ENCODE peak calls at places on chromosomes 5 and 9, in six cellular contexts. O, R, N, A, T and C are unnamed samples.
A peak's percentile ranks its signal among the peaks of the same experiment; 100 is the strongest.

GRCh38 chr5:135306557-135306956 is 92.5 kb downstream of the MACROH2A1 start:
- DNase-seq in O (no peak), R (no peak), N (peak; percentile 37), A (no peak), T (no peak), C (no peak)

GRCh38 chr5:157651623-157652376 is 438 bp downstream of the SOX30 start:
- DNase-seq in O (no peak), R (peak; percentile 80), N (peak; percentile 66), A (peak; percentile 21), T (peak; percentile 75), C (peak; percentile 17)

GRCh38 chr5:56703962-56704361 is 111.4 kb upstream of the MAP3K1 start:
- DNase-seq in O (no peak), R (no peak), N (no peak), A (no peak), T (no peak), C (no peak)

GRCh38 chr5:171336486-171337206 is 27.6 kb downstream of the TLX3 start:
- DNase-seq in O (peak; percentile 56), R (peak; percentile 64), N (no peak), A (no peak), T (no peak), C (peak; percentile 8)

GRCh38 chr5:157718529-157718928 is 12.7 kb upstream of the THG1L start:
- DNase-seq in O (peak; percentile 32), R (peak; percentile 26), N (no peak), A (peak; percentile 28), T (no peak), C (no peak)

GRCh38 chr9:4371108-4371507 is 71.2 kb upstream of the GLIS3 start:
- DNase-seq in O (peak; percentile 92), R (no peak), N (no peak), A (no peak), T (no peak), C (peak; percentile 67)

GRCh38 chr9:98795970-98796363 is 388 bp downstream of the ANKS6 start:
- DNase-seq in O (no peak), R (peak; percentile 86), N (no peak), A (no peak), T (no peak), C (no peak)

GRCh38 chr9:135228983-135229625 is 141.6 kb downstream of the OLFM1 start:
- DNase-seq in O (no peak), R (no peak), N (no peak), A (no peak), T (no peak), C (no peak)

GRCh38 chr9:70034292-70034711 is 9.3 kb upstream of the MAMDC2 start:
- DNase-seq in O (no peak), R (no peak), N (no peak), A (no peak), T (no peak), C (no peak)

GRCh38 chr9:70031141-70031545 is 12.5 kb upstream of the MAMDC2 start:
- DNase-seq in O (no peak), R (no peak), N (no peak), A (no peak), T (no peak), C (no peak)

GRCh38 chr9:70030156-70030555 is 13.5 kb upstream of the MAMDC2 start:
- DNase-seq in O (no peak), R (no peak), N (no peak), A (no peak), T (no peak), C (no peak)
- H3K4me3 ChIP-seq in O (no peak overlapping the region), R (no peak overlapping the region), N (no peak overlapping the region), A (no peak overlapping the region), T (no peak overlapping the region), C (no peak overlapping the region)

GRCh38 chr5:142215915-142216681 is 107.5 kb downstream of the NDFIP1 start:
- DNase-seq in O (peak; percentile 89), R (no peak), N (peak; percentile 92), A (no peak), T (no peak), C (peak; percentile 91)
- H3K4me3 ChIP-seq in O (no peak overlapping the region), R (no peak overlapping the region), N (peak overlapping the region; percentile 4), A (no peak overlapping the region), T (no peak overlapping the region), C (no peak overlapping the region)

DNA sequence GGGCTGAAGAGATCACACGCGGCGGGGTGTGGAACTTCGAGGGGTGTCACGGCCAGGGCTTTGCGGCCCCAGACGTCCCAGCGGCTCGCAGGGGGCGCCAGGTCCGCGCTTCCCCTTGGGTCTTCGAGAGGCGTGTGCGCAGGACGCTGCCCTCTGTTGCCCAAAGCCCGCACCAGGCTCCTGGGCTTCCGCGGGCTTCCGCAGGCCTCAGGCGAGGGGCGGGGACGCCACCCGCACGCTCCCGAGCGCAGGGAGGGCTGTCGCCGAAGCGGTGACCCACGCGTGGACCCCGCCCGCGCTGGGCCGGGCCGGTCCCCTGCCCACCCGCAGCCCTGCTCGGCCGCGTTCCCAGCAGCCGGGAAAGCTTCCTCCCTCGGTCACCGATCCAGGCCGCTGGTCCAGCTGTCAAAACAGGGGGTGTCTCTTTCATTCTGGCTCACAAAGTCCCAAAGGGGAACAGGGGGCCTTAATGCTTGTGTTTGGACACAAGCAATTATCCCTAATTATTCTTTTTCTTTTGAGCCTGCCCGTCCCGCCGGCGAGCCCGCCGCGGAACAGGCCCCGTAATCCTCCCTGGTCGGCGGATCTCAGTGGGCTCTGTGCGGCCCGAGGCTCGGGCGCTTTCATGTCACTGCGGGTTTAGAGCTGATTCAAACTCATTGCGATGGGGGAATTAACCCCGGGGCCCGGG is 60.6 kb downstream of the TMEM174 start:
- DNase-seq in O (no peak), R (peak; percentile 83), N (no peak), A (no peak), T (no peak), C (no peak)
- H3K4me3 ChIP-seq in O (no peak overlapping the region), R (peak overlapping the region; percentile 28), N (peak overlapping the region; percentile 59), A (no peak overlapping the region), T (peak overlapping the region; percentile 36), C (peak overlapping the region; percentile 46)

DNA sequence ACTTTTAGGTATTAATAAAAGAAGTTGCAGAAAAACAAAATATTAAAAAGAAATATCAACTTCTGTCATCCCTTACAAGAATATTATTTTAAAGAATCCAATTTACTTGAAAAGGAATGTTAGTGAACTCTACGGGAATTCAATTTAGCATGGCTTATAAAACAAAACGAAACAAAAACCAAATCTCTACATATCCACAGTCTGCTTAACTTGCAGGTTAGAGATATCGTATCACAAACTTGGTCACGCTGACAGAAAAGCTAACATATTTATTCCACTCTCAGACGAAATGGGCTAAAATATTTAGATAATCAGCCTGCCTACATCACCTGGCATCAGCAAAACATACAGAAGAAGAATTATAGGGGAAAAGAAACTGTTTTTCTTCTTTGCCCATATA is 92.7 kb downstream of the MPDZ start:
- DNase-seq in O (no peak), R (no peak), N (no peak), A (no peak), T (no peak), C (no peak)
- H3K4me3 ChIP-seq in O (no peak overlapping the region), R (no peak overlapping the region), N (peak overlapping the region; percentile 49), A (no peak overlapping the region), T (no peak overlapping the region), C (no peak overlapping the region)

GRCh38 chr5:88765798-88766197 is 117.2 kb downstream of the MEF2C start:
- DNase-seq in O (no peak), R (no peak), N (no peak), A (no peak), T (no peak), C (no peak)

GRCh38 chr5:88770290-88771257 is 112.4 kb downstream of the MEF2C start:
- DNase-seq in O (peak; percentile 36), R (no peak), N (no peak), A (no peak), T (no peak), C (no peak)

GRCh38 chr5:88769165-88769564 is 113.8 kb downstream of the MEF2C start:
- DNase-seq in O (no peak), R (no peak), N (peak; percentile 89), A (no peak), T (no peak), C (no peak)

GRCh38 chr5:88772047-88772446 is 110.9 kb downstream of the MEF2C start:
- DNase-seq in O (no peak), R (no peak), N (no peak), A (no peak), T (no peak), C (no peak)

DNA sequence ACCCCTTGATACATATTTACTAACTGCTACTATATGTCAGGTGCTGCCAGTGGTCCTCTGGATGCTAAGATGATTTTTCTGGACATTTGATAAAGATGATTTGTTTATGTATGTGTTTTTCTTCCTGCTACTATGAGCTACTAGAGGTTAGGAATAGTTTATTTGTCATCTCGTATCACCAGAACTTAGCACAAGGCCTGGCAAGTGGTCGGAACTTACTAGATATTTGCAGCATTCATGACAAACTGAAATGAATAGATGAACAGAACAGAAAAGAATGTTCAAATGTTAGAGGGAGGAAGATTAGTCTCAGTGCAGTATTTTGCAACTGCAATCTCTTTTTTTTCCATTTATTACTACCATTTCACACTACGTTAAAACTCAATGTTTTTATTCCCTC is 114.6 kb downstream of the MEF2C start:
- DNase-seq in O (no peak), R (no peak), N (no peak), A (no peak), T (no peak), C (no peak)
- H3K4me3 ChIP-seq in O (no peak overlapping the region), R (no peak overlapping the region), N (no peak overlapping the region), A (no peak overlapping the region), T (no peak overlapping the region), C (no peak overlapping the region)

DNA sequence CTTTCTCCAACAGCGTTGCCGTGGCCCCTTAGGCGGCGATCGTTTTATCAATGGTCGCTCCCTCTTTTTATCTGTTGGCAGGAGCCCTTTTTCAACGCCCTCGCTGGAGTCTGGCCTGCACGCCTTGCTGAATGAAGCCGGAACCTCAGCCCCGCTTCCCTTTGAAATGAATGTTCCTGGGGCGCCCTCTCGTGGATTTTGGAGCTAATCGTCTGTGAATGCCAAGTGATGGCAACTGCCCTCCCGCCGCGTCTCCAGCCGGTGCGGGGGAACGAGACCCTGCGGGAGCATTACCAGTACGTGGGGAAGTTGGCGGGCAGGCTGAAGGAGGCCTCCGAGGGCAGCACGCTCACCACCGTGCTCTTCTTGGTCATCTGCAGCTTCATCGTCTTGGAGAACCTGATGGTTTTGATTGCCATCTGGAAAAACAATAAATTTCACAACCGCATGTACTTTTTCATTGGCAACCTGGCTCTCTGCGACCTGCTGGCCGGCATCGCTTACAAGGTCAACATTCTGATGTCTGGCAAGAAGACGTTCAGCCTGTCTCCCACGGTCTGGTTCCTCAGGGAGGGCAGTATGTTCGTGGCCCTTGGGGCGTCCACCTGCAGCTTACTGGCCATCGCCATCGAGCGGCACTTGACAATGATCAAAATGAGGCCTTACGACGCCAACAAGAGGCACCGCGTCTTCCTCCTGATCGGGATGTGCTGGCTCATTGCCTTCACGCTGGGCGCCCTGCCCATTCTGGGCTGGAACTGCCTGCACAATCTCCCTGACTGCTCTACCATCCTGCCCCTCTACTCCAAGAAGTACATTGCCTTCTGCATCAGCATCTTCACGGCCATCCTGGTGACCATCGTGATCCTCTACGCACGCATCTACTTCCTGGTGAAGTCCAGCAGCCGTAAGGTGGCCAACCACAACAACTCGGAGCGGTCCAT is 10.0 kb downstream of the S1PR3 start:
- DNase-seq in O (peak; percentile 79), R (peak; percentile 90), N (peak; percentile 94), A (no peak), T (peak; percentile 77), C (no peak)
- H3K4me3 ChIP-seq in O (no peak overlapping the region), R (no peak overlapping the region), N (peak overlapping the region; percentile 39), A (no peak overlapping the region), T (no peak overlapping the region), C (no peak overlapping the region)

DNA sequence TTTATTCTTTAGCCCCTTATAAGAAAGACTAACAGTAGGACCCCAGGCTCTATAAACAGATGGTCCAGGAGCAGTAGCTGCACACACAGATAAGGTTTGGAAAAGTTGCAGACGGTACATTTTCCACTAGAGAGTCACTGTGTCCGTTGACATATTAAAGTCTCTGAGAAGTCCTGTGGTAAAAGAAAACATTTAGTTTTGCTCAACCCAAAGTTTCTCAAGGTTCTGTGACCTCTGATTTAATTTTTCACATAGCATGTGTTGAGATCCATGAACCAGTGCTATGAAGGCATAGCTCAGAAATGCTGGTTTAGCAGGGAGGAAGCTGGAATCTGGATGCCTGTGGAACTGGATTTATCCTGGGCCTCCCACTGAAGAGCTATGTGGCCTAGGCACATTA is 62.7 kb upstream of the RASEF start:
- DNase-seq in O (no peak), R (no peak), N (no peak), A (no peak), T (no peak), C (no peak)
- H3K4me3 ChIP-seq in O (no peak overlapping the region), R (no peak overlapping the region), N (no peak overlapping the region), A (no peak overlapping the region), T (no peak overlapping the region), C (no peak overlapping the region)